ENCODE peak calls at places on chromosomes 12 and 14, in six cellular contexts. P is H9, M is IMR-90, D is mesenchymal stem cell, S is mesendoderm, E is neuronal stem cell. G is an unnamed sample.

GRCh38 chr12:81809829-81810595 is 50.9 kb upstream of the PPFIA2 start:
- DNase-seq in E (no peak), M (no peak), S (no peak), P (no peak), D (peak; percentile 24), G (peak; percentile 1)

GRCh38 chr12:15276088-15276698 is 46.1 kb upstream of the PTPRO start:
- DNase-seq in D (peak; percentile 51), S (peak; percentile 57), E (peak; percentile 56), M (peak; percentile 29), P (no peak), G (peak; percentile 79)

GRCh38 chr12:131755305-131756113 is 44.6 kb downstream of the SFSWAP start:
- DNase-seq in D (peak; percentile 17), P (peak; percentile 75), E (no peak), M (peak; percentile 10), S (peak; percentile 83), G (peak; percentile 13)

GRCh38 chr12:76329163-76329562 is 19.1 kb downstream of the BBS10 start:
- DNase-seq in E (no peak), S (peak; percentile 81), P (no peak), M (peak; percentile 86), D (peak; percentile 65), G (peak; percentile 46)

GRCh38 chr14:64671591-64671990 is 32.6 kb upstream of the PLEKHG3 start:
- DNase-seq in D (peak; percentile 76), P (no peak), E (peak; percentile 43), S (peak; percentile 77), M (peak; percentile 77), G (peak; percentile 80)

GRCh38 chr12:49131973-49132461 is 822 bp upstream of the TUBA1B start:
- DNase-seq in E (no peak), M (peak; percentile 50), D (peak; percentile 77), S (peak; percentile 30), P (no peak), G (no peak)

GRCh38 chr12:52197371-52198231 is 5.8 kb upstream of the KRT80 start:
- DNase-seq in S (no peak), D (no peak), E (no peak), M (no peak), P (no peak), G (peak; percentile 11)

GRCh38 chr14:29028973-29029582 is 262.5 kb downstream of the FOXG1 start:
- DNase-seq in P (peak; percentile 72), E (peak; percentile 29), D (peak; percentile 4), M (peak; percentile 50), S (peak; percentile 82), G (no peak)

GRCh38 chr14:106115401-106115800 is 589.0 kb downstream of the TMEM121 start:
- DNase-seq in S (no peak), M (no peak), P (no peak), D (no peak), E (no peak), G (no peak)

GRCh38 chr12:97940629-97941028 is 478.0 kb downstream of the RMST start:
- DNase-seq in P (no peak), E (peak; percentile 18), D (peak; percentile 4), S (peak; percentile 93), M (no peak), G (no peak)

GRCh38 chr12:76878045-76878898 is 547 bp downstream of the CSRP2 start:
- DNase-seq in D (peak; percentile 62), M (no peak), E (peak; percentile 58), S (peak; percentile 85), P (peak; percentile 78), G (peak; percentile 65)

GRCh38 chr12:125254856-125255255 is 189.6 kb downstream of the AACS start:
- DNase-seq in M (no peak), D (no peak), P (no peak), E (no peak), S (no peak), G (no peak)

GRCh38 chr12:5650804-5651461 is 219.0 kb downstream of the NTF3 start:
- DNase-seq in E (no peak), D (no peak), S (no peak), P (no peak), M (no peak), G (no peak)

GRCh38 chr14:56423591-56423991 is 156.0 kb upstream of the TMEM260 start:
- DNase-seq in S (no peak), P (no peak), E (no peak), D (peak; percentile 66), M (peak; percentile 66), G (no peak)

GRCh38 chr14:71247106-71247505 is 339.8 kb downstream of the PCNX1 start:
- DNase-seq in S (no peak), D (no peak), P (no peak), M (peak; percentile 51), E (no peak), G (no peak)

GRCh38 chr12:103799504-103800251 is 41.4 kb downstream of the NT5DC3 start:
- DNase-seq in M (peak; percentile 68), P (no peak), E (no peak), S (peak; percentile 36), D (peak; percentile 61), G (peak; percentile 43)

GRCh38 chr14:33839193-33840076 is 111.4 kb downstream of the EGLN3 start:
- DNase-seq in E (peak; percentile 45), D (peak; percentile 59), M (peak; percentile 40), P (no peak), S (peak; percentile 45), G (no peak)

GRCh38 chr14:100746326-100746725 is 19.6 kb downstream of the DLK1 start:
- DNase-seq in M (no peak), E (no peak), S (no peak), D (peak; percentile 40), P (no peak), G (no peak)

GRCh38 chr12:42039146-42039545 is 105.5 kb downstream of the GXYLT1 start:
- DNase-seq in S (peak; percentile 42), E (no peak), P (no peak), M (peak; percentile 43), D (no peak), G (no peak)

GRCh38 chr14:57889245-57889644 is 23.4 kb upstream of the SLC35F4 start:
- DNase-seq in M (no peak), D (no peak), E (no peak), S (no peak), P (no peak), G (no peak)

DNA sequence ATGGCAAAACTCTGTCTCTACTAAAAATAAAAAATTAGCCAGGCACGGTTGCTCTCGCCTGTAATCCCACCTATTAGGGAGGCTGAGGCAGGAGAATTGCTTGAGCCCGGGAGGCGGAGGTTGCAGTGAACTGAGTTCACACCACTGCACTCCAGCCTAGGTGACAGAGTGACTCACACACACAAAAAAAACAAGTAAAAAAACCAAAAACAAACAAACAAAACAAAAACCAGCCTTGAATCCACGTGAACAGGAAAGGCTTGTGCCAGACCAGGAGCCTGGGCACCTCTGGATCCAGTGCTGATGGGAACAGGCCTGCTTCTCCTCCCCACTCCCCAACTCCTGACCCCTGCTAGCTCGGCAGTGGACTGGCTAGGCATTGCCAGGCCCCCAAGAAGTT is 3.5 kb downstream of the FOXN4 start:
- DNase-seq in P (no peak), E (no peak), S (no peak), D (no peak), M (no peak), G (no peak)
- H3K23ac ChIP-seq in P (no peak overlapping the region), E (no peak overlapping the region), S (no peak overlapping the region), D (no peak overlapping the region), M (no peak overlapping the region), G (no peak overlapping the region)

GRCh38 chr12:73374360-73374759 is 1102.2 kb downstream of the TRHDE start:
- DNase-seq in D (no peak), P (no peak), E (no peak), M (no peak), S (no peak), G (no peak)
- H3K23ac ChIP-seq in D (no peak overlapping the region), P (no peak overlapping the region), E (no peak overlapping the region), M (no peak overlapping the region), S (no peak overlapping the region), G (no peak overlapping the region)

DNA sequence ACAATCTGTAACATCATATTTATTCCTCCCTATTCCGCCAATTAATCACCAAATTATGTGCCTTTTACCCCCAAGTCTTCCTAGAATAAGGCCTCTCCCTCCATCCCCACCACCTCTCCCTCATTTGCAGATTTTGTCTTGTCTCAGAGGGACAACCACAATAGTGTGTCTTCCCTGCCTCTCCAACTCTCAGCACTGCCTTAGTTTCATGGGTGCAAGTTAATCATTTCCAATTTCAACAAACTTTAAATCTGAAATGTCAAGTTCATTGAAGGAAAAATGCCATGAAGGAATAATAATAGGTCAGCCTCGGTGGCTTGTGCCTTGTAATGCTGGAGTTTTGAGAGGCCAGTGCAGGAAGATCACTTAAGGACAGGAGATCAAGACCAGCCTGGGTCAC is 31.6 kb downstream of the RXYLT1 start:
- DNase-seq in M (no peak), P (no peak), D (no peak), S (no peak), E (no peak), G (no peak)
- H3K23ac ChIP-seq in M (no peak overlapping the region), P (no peak overlapping the region), D (no peak overlapping the region), S (no peak overlapping the region), E (no peak overlapping the region), G (peak overlapping the region; percentile 53)

GRCh38 chr12:89695830-89696229 is 12.8 kb downstream of the ATP2B1 start:
- DNase-seq in E (no peak), P (no peak), S (no peak), D (no peak), M (no peak), G (no peak)

GRCh38 chr12:89694542-89694941 is 14.1 kb downstream of the ATP2B1 start:
- DNase-seq in P (no peak), S (no peak), E (no peak), M (no peak), D (no peak), G (no peak)

GRCh38 chr12:89693639-89694202 is 14.9 kb downstream of the ATP2B1 start:
- DNase-seq in M (no peak), D (no peak), E (no peak), S (no peak), P (no peak), G (peak; percentile 52)

GRCh38 chr12:89697256-89697655 is 11.4 kb downstream of the ATP2B1 start:
- DNase-seq in E (no peak), S (no peak), P (no peak), D (no peak), M (no peak), G (no peak)

GRCh38 chr12:89695100-89695499 is 13.5 kb downstream of the ATP2B1 start:
- DNase-seq in M (peak; percentile 77), D (peak; percentile 62), P (no peak), S (no peak), E (no peak), G (peak; percentile 23)
- H3K23ac ChIP-seq in M (no peak overlapping the region), D (no peak overlapping the region), P (no peak overlapping the region), S (no peak overlapping the region), E (no peak overlapping the region), G (no peak overlapping the region)

GRCh38 chr14:21068521-21069387 is 1.4 kb upstream of the ARHGEF40 start:
- DNase-seq in D (peak; percentile 66), E (peak; percentile 61), M (peak; percentile 52), S (peak; percentile 81), P (peak; percentile 63), G (peak; percentile 46)
- H3K23ac ChIP-seq in D (no peak overlapping the region), E (peak overlapping the region; percentile 15), M (peak overlapping the region; percentile 64), S (peak overlapping the region; percentile 11), P (no peak overlapping the region), G (no peak overlapping the region)

G was measured in trophoblast cell.